ENCODE peak calls at places on chromosome 5, in six cellular contexts. X is spleen, E is tibial nerve, F is endodermal cell, Y is mammary epithelial cell, S is astrocyte. C is an unnamed sample.

GRCh38 chr5:167952278-167952990 is 339.0 kb upstream of the WWC1 start:
- DNase-seq in X (no peak), E (no peak), F (peak), Y (no peak), S (no peak), C (no peak)

GRCh38 chr5:177133845-177134652 is 476 bp downstream of the NSD1 start:
- DNase-seq in X (peak), E (no peak), F (peak), Y (peak), S (peak), C (peak)

GRCh38 chr5:97151370-97151769 is 9.0 kb upstream of the LIX1 start:
- DNase-seq in X (no peak), E (no peak), F (no peak), Y (no peak), S (no peak), C (no peak)

GRCh38 chr5:141786700-141787099 is 91.5 kb downstream of the PCDH1 start:
- DNase-seq in X (peak), E (no peak), F (no peak), Y (no peak), S (no peak), C (no peak)

GRCh38 chr5:168193518-168194240 is 97.8 kb upstream of the WWC1 start:
- DNase-seq in X (no peak), E (no peak), F (no peak), Y (no peak), S (peak), C (no peak)

GRCh38 chr5:53694520-53695022 is 134.1 kb downstream of the NDUFS4 start:
- DNase-seq in X (no peak), E (no peak), F (no peak), Y (no peak), S (no peak), C (no peak)

GRCh38 chr5:126499742-126500396 is 76.7 kb downstream of the GRAMD2B start:
- DNase-seq in X (no peak), E (no peak), F (peak), Y (no peak), S (no peak), C (peak)

GRCh38 chr5:15254607-15255006 is 245.4 kb upstream of the FBXL7 start:
- DNase-seq in X (no peak), E (no peak), F (no peak), Y (no peak), S (no peak), C (no peak)

GRCh38 chr5:17113174-17113941 is 104.1 kb upstream of the BASP1 start:
- DNase-seq in X (no peak), E (no peak), F (no peak), Y (peak), S (peak), C (no peak)

GRCh38 chr5:107285772-107286171 is 385.0 kb downstream of the EFNA5 start:
- DNase-seq in X (no peak), E (no peak), F (no peak), Y (peak), S (peak), C (no peak)

GRCh38 chr5:168317521-168318147 is 26.2 kb downstream of the WWC1 start:
- DNase-seq in X (no peak), E (no peak), F (no peak), Y (peak), S (peak), C (no peak)

GRCh38 chr5:1522601-1523479 is 920 bp downstream of the LPCAT1 start:
- DNase-seq in X (peak), E (no peak), F (peak), Y (peak), S (no peak), C (no peak)

GRCh38 chr5:135133698-135134515 is 99.9 kb upstream of the PITX1 start:
- DNase-seq in X (no peak), E (no peak), F (peak), Y (no peak), S (no peak), C (no peak)

GRCh38 chr5:178624626-178625546 is 2.0 kb downstream of the CLK4 start:
- DNase-seq in X (no peak), E (no peak), F (peak), Y (peak), S (peak), C (no peak)

GRCh38 chr5:2726366-2726765 is 25.1 kb downstream of the IRX2 start:
- DNase-seq in X (no peak), E (no peak), F (peak), Y (no peak), S (no peak), C (no peak)

GRCh38 chr5:154479160-154479943 is 1.3 kb upstream of the HAND1 start:
- DNase-seq in X (peak), E (no peak), F (peak), Y (no peak), S (no peak), C (no peak)

GRCh38 chr5:116176124-116176523 is 91.3 kb downstream of the COMMD10 start:
- DNase-seq in X (no peak), E (no peak), F (no peak), Y (peak), S (no peak), C (no peak)

GRCh38 chr5:93342563-93343061 is 238.4 kb downstream of the NR2F1-AS1 start:
- DNase-seq in X (no peak), E (no peak), F (no peak), Y (no peak), S (no peak), C (no peak)

GRCh38 chr5:30926181-30926580 is 267.3 kb upstream of the CDH6 start:
- DNase-seq in X (no peak), E (no peak), F (no peak), Y (no peak), S (no peak), C (no peak)

GRCh38 chr5:178797101-178797521 is 62.6 kb upstream of the ZNF354B start:
- DNase-seq in X (no peak), E (no peak), F (peak), Y (no peak), S (no peak), C (no peak)

GRCh38 chr5:1268666-1269065 is 26.2 kb downstream of the TERT start:
- DNase-seq in X (no peak), E (no peak), F (no peak), Y (peak), S (no peak), C (no peak)

GRCh38 chr5:147490989-147491388 is 18.9 kb downstream of the DPYSL3 start:
- DNase-seq in X (no peak), E (no peak), F (peak), Y (no peak), S (no peak), C (no peak)

GRCh38 chr5:126274819-126275218 is 148.4 kb upstream of the GRAMD2B start:
- DNase-seq in X (no peak), E (no peak), F (no peak), Y (no peak), S (no peak), C (no peak)

GRCh38 chr5:120139039-120139438 is 325.1 kb upstream of the PRR16 start:
- DNase-seq in X (no peak), E (peak), F (no peak), Y (peak), S (peak), C (no peak)

GRCh38 chr5:1297243-1297642 is 2.4 kb upstream of the TERT start:
- DNase-seq in X (no peak), E (no peak), F (peak), Y (no peak), S (no peak), C (no peak)

GRCh38 chr5:98296426-98296825 is 477.0 kb upstream of the RGMB start:
- DNase-seq in X (no peak), E (no peak), F (no peak), Y (peak), S (peak), C (no peak)

GRCh38 chr5:122077451-122078115 is 476 bp downstream of the LOX start:
- DNase-seq in X (peak), E (no peak), F (peak), Y (peak), S (no peak), C (peak)

GRCh38 chr5:58043607-58043945 is 416.3 kb downstream of the PLK2 start:
- DNase-seq in X (no peak), E (no peak), F (no peak), Y (no peak), S (no peak), C (no peak)

GRCh38 chr5:1835431-1835830 is 34.2 kb downstream of the NDUFS6 start:
- DNase-seq in X (peak), E (no peak), F (no peak), Y (no peak), S (no peak), C (no peak)

GRCh38 chr5:128681764-128682664 is 144.0 kb upstream of the FBN2 start:
- DNase-seq in X (no peak), E (no peak), F (peak), Y (peak), S (no peak), C (no peak)

GRCh38 chr5:19210886-19211285 is 777.1 kb downstream of the CDH18 start:
- DNase-seq in X (no peak), E (no peak), F (no peak), Y (no peak), S (no peak), C (no peak)

GRCh38 chr5:40165789-40166728 is 513.7 kb upstream of the PTGER4 start:
- DNase-seq in X (no peak), E (no peak), F (peak), Y (peak), S (no peak), C (no peak)
- TF ChIP-seq CTCF in X (no peak), E (no peak), F (no peak), Y (peak), S (no peak), C (no peak)

GRCh38 chr5:33438996-33439395 is 1.8 kb upstream of the TARS1 start:
- DNase-seq in X (no peak), E (no peak), F (no peak), Y (no peak), S (no peak), C (no peak)
- TF ChIP-seq CTCF in X (no peak), E (no peak), F (no peak), Y (no peak), S (no peak), C (no peak)

GRCh38 chr5:14108170-14108996 is 34.8 kb upstream of the TRIO start:
- DNase-seq in X (no peak), E (peak), F (peak), Y (no peak), S (peak), C (peak)
- TF ChIP-seq CTCF in X (peak), E (peak), F (peak), Y (peak), S (peak), C (peak)

GRCh38 chr5:133552925-133553525 is 59.3 kb downstream of the FSTL4 start:
- DNase-seq in X (peak), E (peak), F (peak), Y (peak), S (peak), C (peak)
- TF ChIP-seq CTCF in X (peak), E (peak), F (peak), Y (peak), S (peak), C (peak)

GRCh38 chr5:160970605-160971191 is 118.7 kb upstream of the ATP10B start:
- DNase-seq in X (no peak), E (no peak), F (no peak), Y (peak), S (no peak), C (no peak)
- TF ChIP-seq CTCF in X (no peak), E (no peak), F (peak), Y (peak), S (no peak), C (peak)

GRCh38 chr5:9392625-9393024 is 153.2 kb downstream of the SEMA5A start:
- DNase-seq in X (no peak), E (no peak), F (no peak), Y (no peak), S (no peak), C (no peak)
- TF ChIP-seq CTCF in X (no peak), E (no peak), F (no peak), Y (no peak), S (no peak), C (no peak)

GRCh38 chr5:24005384-24005783 is 498.0 kb downstream of the PRDM9 start:
- DNase-seq in X (no peak), E (no peak), F (no peak), Y (no peak), S (no peak), C (no peak)
- TF ChIP-seq CTCF in X (no peak), E (no peak), F (peak), Y (peak), S (no peak), C (no peak)

C was measured in endothelial cell.